ENCODE peak calls at places on chromosomes 4 and X, in seven cellular contexts. A is esophagus muscularis mucosa, K is GM23338, R is left lung, H is fibroblast of the aortic adventitia, S is transverse colon, Q is astrocyte. D is an unnamed sample.

GRCh38 chrX:130719399-130719798 is 183.6 kb downstream of the ENOX2 start:
- DNase-seq in K (no peak), R (no peak), S (no peak), H (no peak), Q (no peak), A (no peak), D (no peak)

GRCh38 chr4:183698909-183699308 is 39.8 kb downstream of the TRAPPC11 start:
- DNase-seq in A (no peak), K (no peak), H (no peak), Q (no peak), R (no peak), S (no peak), D (no peak)

GRCh38 chr4:106238819-106239420 is 77.1 kb downstream of the TBCK start:
- DNase-seq in Q (peak), H (peak), S (no peak), R (no peak), A (no peak), K (peak), D (peak)

GRCh38 chr4:68895561-68896198 is 55.9 kb downstream of the UGT2A3 start:
- DNase-seq in R (no peak), A (no peak), Q (peak), H (peak), K (no peak), S (no peak), D (no peak)

GRCh38 chr4:15655223-15656037 is at the start of gene FBXL5:
- DNase-seq in K (peak), R (peak), A (peak), H (peak), Q (peak), S (peak), D (peak)

GRCh38 chrX:96715412-96715940 is 30.8 kb downstream of the DIAPH2 start:
- DNase-seq in H (peak), Q (peak), R (no peak), K (no peak), A (no peak), S (no peak), D (peak)

GRCh38 chrX:1925053-1925481 is 310.2 kb downstream of the ASMT start:
- DNase-seq in H (no peak), Q (no peak), K (peak), S (no peak), R (no peak), A (no peak), D (no peak)

GRCh38 chr4:52982246-52982950 is 120.3 kb downstream of the RASL11B start:
- DNase-seq in R (no peak), H (peak), K (peak), A (no peak), Q (peak), S (no peak), D (peak)

GRCh38 chr4:183492791-183493221 is 12.1 kb upstream of the ING2 start:
- DNase-seq in K (no peak), S (no peak), Q (peak), H (peak), R (no peak), A (no peak), D (peak)

GRCh38 chr4:17492058-17492741 is 19.7 kb downstream of the QDPR start:
- DNase-seq in R (no peak), K (no peak), Q (no peak), S (no peak), H (no peak), A (no peak), D (peak)

GRCh38 chr4:83074086-83074704 is 39.2 kb downstream of the COPS4 start:
- DNase-seq in K (peak), H (peak), S (peak), Q (peak), A (no peak), R (no peak), D (peak)

GRCh38 chrX:155819966-155820491 is 61.1 kb upstream of the VAMP7 start:
- DNase-seq in K (peak), A (no peak), H (peak), S (peak), Q (peak), R (no peak), D (peak)

GRCh38 chrX:148601034-148601433 is 100.6 kb downstream of the AFF2 start:
- DNase-seq in R (no peak), Q (peak), S (no peak), K (no peak), H (peak), A (no peak), D (peak)

GRCh38 chr4:140291259-140291658 is 82.2 kb upstream of the SCOC start:
- DNase-seq in A (no peak), S (no peak), H (no peak), Q (peak), K (no peak), R (no peak), D (peak)

GRCh38 chrX:103918584-103919335 is 43.7 kb upstream of the TMSB15B start:
- DNase-seq in H (peak), Q (peak), A (no peak), R (peak), K (peak), S (peak), D (peak)

GRCh38 chr4:30952526-30953219 is 232.5 kb downstream of the PCDH7 start:
- DNase-seq in Q (peak), A (no peak), R (no peak), K (no peak), S (no peak), H (no peak), D (no peak)

GRCh38 chr4:108370291-108370690 is 201.6 kb upstream of the LEF1 start:
- DNase-seq in H (no peak), K (no peak), S (no peak), A (peak), Q (no peak), R (no peak), D (no peak)

GRCh38 chr4:123495530-123495929 is 98.9 kb downstream of the SPRY1 start:
- DNase-seq in K (no peak), R (no peak), A (no peak), S (no peak), Q (no peak), H (no peak), D (peak)

GRCh38 chr4:172352351-172352750 is 539.1 kb downstream of the GALNTL6 start:
- DNase-seq in S (no peak), R (no peak), A (no peak), K (no peak), H (no peak), Q (no peak), D (no peak)

GRCh38 chr4:14196141-14196540 is 568.6 kb upstream of the BOD1L1 start:
- DNase-seq in H (peak), S (no peak), A (no peak), Q (peak), K (peak), R (peak), D (peak)

GRCh38 chr4:176383273-176384077 is 63.7 kb downstream of the SPCS3 start:
- DNase-seq in R (no peak), Q (peak), H (peak), K (no peak), A (no peak), S (no peak), D (peak)

GRCh38 chr4:25481648-25482047 is 104.6 kb downstream of the ANAPC4 start:
- DNase-seq in R (no peak), S (no peak), H (no peak), K (peak), A (no peak), Q (no peak), D (no peak)

GRCh38 chr4:93730251-93730650 is 98.3 kb upstream of the ATOH1 start:
- DNase-seq in K (no peak), S (no peak), R (no peak), Q (no peak), A (no peak), H (no peak), D (no peak)

GRCh38 chrX:112846114-112846513 is 5.5 kb upstream of the AMOT start:
- DNase-seq in H (no peak), A (no peak), Q (no peak), R (no peak), S (peak), K (no peak), D (no peak)

GRCh38 chr4:53361451-53361850 is 4.4 kb downstream of the SCFD2 start:
- DNase-seq in S (no peak), A (no peak), R (no peak), Q (no peak), K (no peak), H (peak), D (peak)

GRCh38 chrX:129654652-129655546 is at the start of gene APLN:
- DNase-seq in A (peak), Q (peak), R (peak), H (peak), K (peak), S (no peak), D (peak)

GRCh38 chrX:24081661-24082154 is 27.0 kb downstream of the EIF2S3 start:
- DNase-seq in A (no peak), H (peak), Q (peak), R (no peak), S (peak), K (peak), D (peak)

GRCh38 chr4:10715696-10716095 is 31.1 kb upstream of the CLNK start:
- DNase-seq in H (peak), K (peak), Q (peak), S (no peak), A (no peak), R (no peak), D (peak)

GRCh38 chr4:66465111-66465510 is 794.8 kb upstream of the EPHA5 start:
- DNase-seq in R (no peak), K (no peak), Q (peak), H (peak), S (no peak), A (no peak), D (peak)

GRCh38 chr4:121791481-121791880 is 9.6 kb upstream of the EXOSC9 start:
- DNase-seq in K (no peak), H (no peak), S (no peak), R (no peak), A (no peak), Q (peak), D (peak)

GRCh38 chr4:89586864-89587263 is 250.1 kb downstream of the SNCA start:
- DNase-seq in K (peak), Q (no peak), R (no peak), H (peak), A (no peak), S (no peak), D (peak)

GRCh38 chr4:173347467-173347866 is 13.3 kb upstream of the HMGB2 start:
- DNase-seq in A (no peak), K (no peak), H (no peak), R (no peak), S (no peak), Q (no peak), D (no peak)

GRCh38 chr4:94447754-94448411 is 3.9 kb upstream of the PDLIM5 start:
- DNase-seq in H (no peak), R (no peak), K (no peak), A (no peak), S (no peak), Q (no peak), D (no peak)

GRCh38 chr4:185656467-185656890 is 121.2 kb upstream of the PDLIM3 start:
- DNase-seq in S (peak), Q (peak), A (no peak), H (peak), K (peak), R (no peak), D (peak)
- TF ChIP-seq CTCF in S (peak), Q (peak), A (peak), H (peak), K (no peak), R (peak), D (peak)

GRCh38 chrX:38313190-38313589 is 14.1 kb downstream of the RPGR start:
- DNase-seq in A (no peak), H (no peak), Q (peak), R (no peak), K (no peak), S (no peak), D (peak)
- H3K4me3 ChIP-seq in A (no peak), H (no peak), Q (no peak), R (no peak), K (no peak), S (no peak), D (no peak)

GRCh38 chr4:86441175-86441960 is 81.5 kb upstream of the MAPK10 start:
- DNase-seq in S (no peak), K (peak), A (no peak), Q (peak), R (no peak), H (peak), D (peak)
- TF ChIP-seq CTCF in S (no peak), K (peak), A (no peak), Q (no peak), R (no peak), H (no peak), D (no peak)

DNA sequence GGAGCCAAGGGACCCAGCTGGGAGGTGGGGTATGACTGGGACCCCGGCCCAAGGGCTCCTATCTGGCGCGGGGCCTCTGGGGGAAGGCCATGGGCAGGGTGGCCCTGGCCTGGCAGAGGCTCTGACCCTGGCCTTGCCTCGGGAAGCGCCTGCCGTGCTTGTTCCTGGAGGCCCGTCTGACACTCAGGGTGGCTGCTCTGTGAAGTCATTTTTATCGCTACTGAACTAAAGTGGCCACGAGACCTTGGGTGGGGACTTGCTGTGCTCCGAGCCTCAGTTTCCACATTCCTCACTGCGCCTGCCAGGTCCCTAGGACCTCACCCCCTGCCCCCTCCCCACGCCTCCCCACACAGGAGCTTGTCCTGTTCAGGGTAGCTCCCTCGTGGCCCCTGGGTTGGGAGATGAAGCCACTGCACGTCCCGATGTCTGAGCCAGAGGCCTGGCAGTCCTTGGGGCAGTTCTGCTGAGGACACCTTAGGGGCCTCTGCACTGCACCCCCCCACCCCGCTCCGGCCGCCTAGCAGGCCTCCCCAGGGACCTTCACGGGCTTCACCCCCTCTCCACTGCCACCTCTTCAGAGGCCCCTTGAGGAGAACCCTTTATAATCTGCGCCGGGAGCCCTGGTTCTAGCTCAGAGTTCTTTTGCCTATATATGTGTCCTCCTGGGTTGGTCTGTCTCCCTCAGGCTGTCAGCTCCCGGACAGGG is 639 bp upstream of the SORCS2 start:
- DNase-seq in K (no peak), R (peak), A (no peak), Q (no peak), S (no peak), H (no peak), D (no peak)
- H3K4me3 ChIP-seq in K (peak), R (no peak), A (peak), Q (peak), S (peak), H (no peak), D (no peak)

GRCh38 chr4:4327652-4328121 is 37.6 kb downstream of the ZBTB49 start:
- DNase-seq in H (no peak), S (no peak), K (peak), A (no peak), R (no peak), Q (no peak), D (peak)
- TF ChIP-seq CTCF in H (peak), S (no peak), K (peak), A (no peak), R (no peak), Q (peak), D (peak)

GRCh38 chrX:134807039-134807729 is 148.9 kb upstream of the PLAC1 start:
- DNase-seq in H (peak), A (peak), K (peak), Q (peak), S (peak), R (peak), D (peak)
- H3K4me3 ChIP-seq in H (peak), A (peak), K (peak), Q (peak), S (peak), R (peak), D (peak)

GRCh38 chr4:2243682-2244380 is 1.9 kb upstream of the HAUS3 start:
- DNase-seq in H (peak), R (peak), K (no peak), S (peak), Q (no peak), A (no peak), D (peak)
- TF ChIP-seq CTCF in H (peak), R (no peak), K (peak), S (no peak), Q (no peak), A (peak), D (peak)

GRCh38 chr4:100189820-100190642 is at the start of gene DDIT4L:
- DNase-seq in S (peak), K (peak), H (peak), A (no peak), Q (peak), R (peak), D (peak)
- H3K4me3 ChIP-seq in S (peak), K (peak), H (peak), A (peak), Q (peak), R (peak), D (peak)

DNA sequence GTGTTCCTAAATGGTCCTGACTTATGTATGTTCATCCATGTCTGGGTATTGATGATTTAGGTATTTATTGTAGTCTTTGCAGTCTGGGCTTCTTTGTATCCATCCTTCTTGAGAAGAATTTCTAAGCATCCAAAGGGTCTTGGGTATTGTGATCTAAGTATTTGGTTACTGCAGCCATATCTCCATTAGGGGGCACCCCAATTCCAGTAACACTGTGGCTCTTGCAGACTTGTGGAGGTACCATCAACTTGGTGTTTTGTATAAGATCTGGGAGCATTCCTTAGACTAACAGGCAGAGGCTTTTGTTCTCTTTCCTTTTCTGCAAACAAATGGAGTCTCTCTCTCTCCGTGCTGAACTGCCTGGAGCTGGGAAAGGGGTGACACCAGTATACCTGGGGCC is 113.7 kb upstream of the NEXMIF start:
- DNase-seq in A (no peak), K (peak), H (peak), Q (peak), R (no peak), S (no peak), D (peak)
- TF ChIP-seq CTCF in A (no peak), K (peak), H (peak), Q (no peak), R (no peak), S (no peak), D (peak)

DNA sequence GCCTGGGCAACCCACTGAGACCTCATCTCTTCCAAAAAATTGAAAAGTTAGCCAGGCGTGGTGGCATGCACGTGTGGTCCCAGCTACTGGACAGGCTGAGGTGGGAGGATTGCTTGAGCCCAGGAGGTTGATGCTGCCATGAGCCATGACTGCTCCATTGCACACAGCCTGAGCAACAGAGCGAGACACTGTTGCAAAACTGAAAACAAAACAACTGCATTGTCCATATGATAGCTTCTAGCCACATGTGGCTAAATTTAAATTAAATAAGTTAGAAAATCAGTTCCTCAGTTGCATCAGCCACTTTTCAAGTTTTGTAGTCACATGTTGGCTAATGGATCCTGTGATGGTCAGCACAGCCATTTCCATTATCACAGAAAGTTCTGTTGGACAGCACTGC is 67.9 kb downstream of the GAB1 start:
- DNase-seq in Q (no peak), H (no peak), K (no peak), S (no peak), R (no peak), A (no peak), D (no peak)
- H3K4me3 ChIP-seq in Q (no peak), H (no peak), K (no peak), S (no peak), R (no peak), A (no peak), D (no peak)

D was measured in fibroblast of mammary gland.